ENCODE peak calls at places on chromosomes 1 and 21, in four cellular contexts. O is A549, R is HFF-Myc, L is heart left ventricle. X is an unnamed sample.

GRCh38 chr1:178784131-178784536 is 59.1 kb downstream of the RALGPS2 start:
- DNase-seq in O (no peak), R (no peak), L (no peak), X (no peak)

GRCh38 chr1:184545601-184546000 is 158.8 kb downstream of the C1orf21 start:
- DNase-seq in O (no peak), R (no peak), L (no peak), X (no peak)

GRCh38 chr21:25313891-25314646 is 293.2 kb downstream of the MRPL39 start:
- DNase-seq in O (no peak), R (no peak), L (no peak), X (no peak)

GRCh38 chr1:18957532-18958295 is 1.2 kb upstream of the IFFO2 start:
- DNase-seq in O (no peak), R (no peak), L (no peak), X (no peak)

GRCh38 chr1:225772323-225772768 is 5.3 kb upstream of the SRP9 start:
- DNase-seq in O (peak), R (peak), L (peak), X (peak)

GRCh38 chr21:36564647-36565046 is 84.7 kb upstream of the CLDN14 start:
- DNase-seq in O (no peak), R (no peak), L (no peak), X (no peak)

GRCh38 chr1:246727594-246727993 is 3.4 kb downstream of the SCCPDH start:
- DNase-seq in O (no peak), R (no peak), L (no peak), X (no peak)

GRCh38 chr1:9426291-9426711 is 113.0 kb upstream of the SLC25A33 start:
- DNase-seq in O (no peak), R (no peak), L (peak), X (no peak)

GRCh38 chr1:35807614-35808375 is at the start of gene AGO4:
- DNase-seq in O (peak), R (peak), L (peak), X (peak)

GRCh38 chr1:41417746-41418145 is 56.5 kb downstream of the FOXO6 start:
- DNase-seq in O (no peak), R (no peak), L (no peak), X (no peak)

GRCh38 chr21:32624726-32625125 is 12.5 kb upstream of the CFAP298 start:
- DNase-seq in O (no peak), R (no peak), L (no peak), X (no peak)

GRCh38 chr1:201709564-201710295 is 119.2 kb upstream of the IPO9 start:
- DNase-seq in O (peak), R (no peak), L (peak), X (peak)

GRCh38 chr1:68136187-68136586 is 85.8 kb upstream of the DIRAS3 start:
- DNase-seq in O (no peak), R (no peak), L (no peak), X (no peak)

GRCh38 chr1:160428655-160429054 is 28.3 kb downstream of the VANGL2 start:
- DNase-seq in O (peak), R (no peak), L (no peak), X (peak)

GRCh38 chr1:34474566-34474965 is 280.3 kb upstream of the GJB5 start:
- DNase-seq in O (no peak), R (no peak), L (no peak), X (no peak)

GRCh38 chr1:41767534-41767933 is 151.2 kb downstream of the HIVEP3 start:
- DNase-seq in O (no peak), R (no peak), L (no peak), X (no peak)

GRCh38 chr1:38451541-38451993 is 405.0 kb upstream of the POU3F1 start:
- DNase-seq in O (no peak), R (no peak), L (no peak), X (no peak)

GRCh38 chr1:112707217-112708001 is 482 bp upstream of the RHOC start:
- DNase-seq in O (peak), R (peak), L (peak), X (peak)

GRCh38 chr21:33700491-33700890 is 58.2 kb downstream of the ITSN1 start:
- DNase-seq in O (no peak), R (no peak), L (no peak), X (no peak)

GRCh38 chr1:8092603-8093141 is 66.6 kb upstream of the ERRFI1 start:
- DNase-seq in O (no peak), R (no peak), L (no peak), X (no peak)

GRCh38 chr1:215660259-215660658 is 93.2 kb downstream of the KCTD3 start:
- DNase-seq in O (no peak), R (no peak), L (no peak), X (peak)

GRCh38 chr1:1435094-1435903 is at the start of gene VWA1:
- DNase-seq in O (peak), R (no peak), L (peak), X (peak)

GRCh38 chr1:108747898-108748297 is 1.4 kb downstream of the STXBP3 start:
- DNase-seq in O (no peak), R (no peak), L (no peak), X (no peak)
- H3K4me3 ChIP-seq in O (peak), R (peak), L (no peak), X (peak)

GRCh38 chr1:55284856-55285255 is 69.7 kb upstream of the USP24 start:
- DNase-seq in O (peak), R (peak), L (no peak), X (no peak)

GRCh38 chr1:55288245-55288644 is 73.1 kb upstream of the USP24 start:
- DNase-seq in O (no peak), R (no peak), L (no peak), X (no peak)

GRCh38 chr1:55286851-55287602 is 71.9 kb upstream of the USP24 start:
- DNase-seq in O (no peak), R (no peak), L (no peak), X (no peak)

GRCh38 chr1:55287732-55288131 is 72.6 kb upstream of the USP24 start:
- DNase-seq in O (no peak), R (no peak), L (no peak), X (no peak)

DNA sequence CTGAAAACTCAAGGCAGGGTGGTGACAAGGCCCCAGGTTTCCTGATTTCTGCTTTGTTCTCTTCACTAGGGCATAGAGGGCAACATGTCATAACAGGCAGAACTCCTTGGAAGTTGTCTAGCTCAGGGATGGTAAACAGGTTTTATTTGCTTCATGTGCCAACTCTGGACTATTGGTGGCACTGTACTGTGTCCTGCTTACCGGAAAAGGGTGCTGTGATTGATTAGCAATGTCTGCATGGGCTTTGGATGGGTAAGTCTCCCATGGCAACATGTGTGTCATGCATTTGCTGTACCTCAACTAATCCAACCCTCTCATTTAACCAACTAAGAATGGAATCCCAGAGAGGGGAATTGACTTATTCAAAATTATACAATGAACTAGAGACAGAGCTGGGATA is 70.7 kb upstream of the USP24 start:
- DNase-seq in O (peak), R (no peak), L (no peak), X (no peak)
- TF ChIP-seq CTCF in O (no peak), R (no peak), L (no peak), X (no peak)

DNA sequence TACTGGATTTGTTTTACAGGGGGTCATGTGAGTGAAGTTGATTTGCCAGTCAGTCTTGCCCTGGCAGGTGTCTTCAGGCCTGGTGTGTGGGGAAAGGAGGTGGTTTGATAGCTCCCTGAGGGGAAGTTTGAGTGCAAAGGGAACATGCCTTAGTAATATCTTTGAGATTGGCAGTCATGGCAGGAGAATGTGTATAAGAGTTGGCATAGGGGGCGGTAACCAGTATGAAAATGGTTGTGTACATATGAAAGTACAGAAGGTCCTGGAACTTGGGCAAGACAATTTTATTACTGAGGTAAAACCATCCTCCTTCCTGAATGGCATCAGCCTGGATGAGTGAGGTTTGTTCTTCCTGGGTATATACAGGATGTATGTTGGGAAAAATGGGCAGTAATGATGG is 37.6 kb upstream of the PLA2G5 start:
- DNase-seq in O (no peak), R (no peak), L (no peak), X (no peak)
- H3K4me3 ChIP-seq in O (no peak), R (no peak), L (peak), X (no peak)

GRCh38 chr1:117623698-117624097 is 17.9 kb downstream of the TENT5C start:
- DNase-seq in O (no peak), R (no peak), L (no peak), X (no peak)

GRCh38 chr1:117623141-117623540 is 17.3 kb downstream of the TENT5C start:
- DNase-seq in O (no peak), R (no peak), L (no peak), X (no peak)

GRCh38 chr1:117620440-117620839 is 14.6 kb downstream of the TENT5C start:
- DNase-seq in O (no peak), R (no peak), L (no peak), X (no peak)

GRCh38 chr1:117621316-117621715 is 15.5 kb downstream of the TENT5C start:
- DNase-seq in O (no peak), R (no peak), L (no peak), X (peak)

GRCh38 chr1:117622726-117623125 is 16.9 kb downstream of the TENT5C start:
- DNase-seq in O (no peak), R (no peak), L (no peak), X (no peak)
- TF ChIP-seq CTCF in O (no peak), R (no peak), L (no peak), X (no peak)